ENCODE peak calls at places on chromosomes 5 and 9, in seven cellular contexts. E, L, D, C, R, N and Z are unnamed samples.
A peak's percentile ranks its signal among the peaks of the same experiment; 100 is the strongest.

GRCh38 chr5:112931473-112931872 is 9.4 kb upstream of the REEP5 start:
- DNase-seq in D (no peak), R (no peak), N (no peak), C (no peak), E (no peak), L (no peak), Z (no peak)

GRCh38 chr5:144467795-144468194 is 297.1 kb downstream of the KCTD16 start:
- DNase-seq in D (peak; percentile 70), L (peak; percentile 39), N (no peak), R (peak; percentile 28), E (no peak), C (no peak), Z (no peak)

GRCh38 chr5:56297851-56298250 is 64.7 kb upstream of the ANKRD55 start:
- DNase-seq in E (no peak), R (no peak), D (no peak), N (no peak), C (no peak), L (no peak), Z (no peak)

GRCh38 chr5:72624641-72625236 is 117.5 kb upstream of the ZNF366 start:
- DNase-seq in N (peak; percentile 67), D (peak; percentile 43), R (peak; percentile 23), C (no peak), E (peak; percentile 79), L (no peak), Z (peak; percentile 31)

GRCh38 chr9:91126761-91127420 is 234.8 kb downstream of the AUH start:
- DNase-seq in R (no peak), D (peak; percentile 61), N (no peak), L (no peak), C (no peak), E (peak; percentile 82), Z (no peak)

GRCh38 chr9:69981686-69982450 is 61.8 kb upstream of the MAMDC2 start:
- DNase-seq in D (peak; percentile 80), E (peak; percentile 75), C (no peak), N (no peak), L (no peak), R (peak; percentile 57), Z (no peak)

GRCh38 chr5:92944903-92945629 is 636.0 kb downstream of the NR2F1-AS1 start:
- DNase-seq in N (no peak), E (peak; percentile 55), L (peak; percentile 86), C (no peak), D (peak; percentile 85), R (peak; percentile 55), Z (peak; percentile 1)

GRCh38 chr9:85404911-85405580 is 336.7 kb downstream of the AGTPBP1 start:
- DNase-seq in E (no peak), N (no peak), R (no peak), L (no peak), C (no peak), D (no peak), Z (no peak)

GRCh38 chr5:170429014-170429413 is 39.8 kb upstream of the KCNMB1 start:
- DNase-seq in C (no peak), D (peak; percentile 25), N (no peak), L (peak; percentile 41), E (no peak), R (no peak), Z (no peak)

GRCh38 chr9:88378317-88378716 is 9.9 kb upstream of the SPIN1 start:
- DNase-seq in E (no peak), D (peak; percentile 22), R (no peak), L (peak; percentile 11), C (no peak), N (no peak), Z (no peak)

GRCh38 chr5:83026930-83027687 is 50.1 kb downstream of the TMEM167A start:
- DNase-seq in R (no peak), N (no peak), C (no peak), L (no peak), D (peak; percentile 25), E (no peak), Z (no peak)

GRCh38 chr9:34558911-34559615 is 30.5 kb downstream of the CNTFR start:
- DNase-seq in L (no peak), R (no peak), E (no peak), C (no peak), N (no peak), D (no peak), Z (no peak)
- H3K4me3 ChIP-seq in L (no peak overlapping the region), R (no peak overlapping the region), E (no peak overlapping the region), C (no peak overlapping the region), N (no peak overlapping the region), D (no peak overlapping the region), Z (no peak overlapping the region)

GRCh38 chr5:54162184-54162583 is 148.2 kb downstream of the ARL15 start:
- DNase-seq in L (no peak), E (no peak), D (no peak), N (no peak), R (no peak), C (no peak), Z (no peak)

GRCh38 chr5:54159837-54160215 is 150.5 kb downstream of the ARL15 start:
- DNase-seq in E (no peak), R (no peak), C (no peak), L (no peak), D (no peak), N (no peak), Z (no peak)

GRCh38 chr5:54160329-54160728 is 150.0 kb downstream of the ARL15 start:
- DNase-seq in E (no peak), N (no peak), D (no peak), C (no peak), L (no peak), R (no peak), Z (no peak)

DNA sequence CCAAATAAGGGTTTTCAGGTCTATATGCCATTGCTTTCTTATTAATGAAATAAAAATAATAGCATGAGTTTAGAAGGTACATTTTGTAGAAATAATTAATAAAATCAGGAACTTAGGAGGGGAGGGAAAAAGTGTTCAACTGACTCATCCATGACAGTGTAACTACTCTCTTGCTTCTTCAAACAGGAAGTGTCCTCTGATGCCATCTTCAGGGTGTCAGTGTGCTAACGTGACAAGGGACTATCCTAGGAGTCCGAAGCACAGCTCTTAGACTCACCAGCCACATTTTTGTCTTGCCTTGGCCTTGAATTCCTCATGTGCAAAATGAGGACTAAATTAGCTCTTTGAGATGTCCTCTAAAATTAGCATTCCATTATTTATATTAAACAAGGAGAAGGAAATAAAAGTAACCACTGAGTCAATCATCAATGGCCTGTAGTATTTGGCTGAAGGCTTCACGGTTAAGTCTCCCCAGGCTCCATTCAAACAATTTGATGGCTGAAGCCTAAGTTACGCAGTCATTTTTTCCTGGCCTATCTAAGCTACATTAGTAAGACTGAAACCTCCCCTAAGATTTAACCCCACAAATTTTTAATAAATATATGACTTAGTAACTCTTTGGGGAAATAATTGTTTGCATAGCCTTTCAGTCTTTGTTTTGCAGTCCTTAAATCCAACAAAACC is 151.1 kb downstream of the ARL15 start:
- DNase-seq in C (no peak), D (peak; percentile 51), R (peak; percentile 32), E (no peak), L (peak; percentile 74), N (no peak), Z (no peak)
- TF ChIP-seq CTCF in C (no peak), D (no peak), R (peak; percentile 16), E (no peak), L (no peak), N (no peak), Z (no peak)

DNA sequence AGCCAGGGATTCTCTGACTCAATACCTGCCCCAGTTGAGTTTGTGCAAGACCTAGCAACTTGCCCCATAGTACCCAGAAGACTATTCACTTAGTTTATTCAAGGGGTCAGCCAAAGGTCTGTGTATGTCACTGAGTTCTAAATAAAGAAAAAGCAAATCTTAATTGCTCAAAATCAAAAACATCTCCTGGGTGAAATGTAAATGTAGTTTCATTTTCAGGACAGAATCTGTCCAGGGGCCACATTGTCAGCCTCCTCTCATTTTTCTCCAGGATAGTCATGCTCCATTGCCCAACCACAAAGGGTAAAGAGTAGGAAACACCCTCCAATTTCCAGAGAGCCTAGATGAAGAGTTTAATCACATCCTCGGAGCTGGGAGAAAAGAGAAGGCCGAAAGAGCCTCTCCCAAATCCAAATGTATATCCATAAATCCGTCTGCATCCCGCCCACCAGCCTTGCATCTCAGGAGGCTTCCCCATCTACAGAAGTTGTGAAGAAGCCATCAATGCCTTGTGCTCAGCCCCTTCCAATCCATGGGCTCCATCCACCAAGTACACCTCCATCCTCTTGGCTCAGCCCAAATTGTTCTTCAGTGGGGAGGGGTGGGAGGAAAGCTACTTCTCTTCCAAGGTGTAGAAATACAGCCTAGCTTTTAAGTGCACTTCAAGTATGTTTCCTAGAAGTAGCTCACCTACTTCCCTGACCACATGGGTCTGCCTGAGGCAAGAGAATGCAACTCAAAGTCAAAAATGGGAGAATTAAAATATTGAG is 26.9 kb downstream of the ADAM19 start:
- DNase-seq in R (peak; percentile 77), L (peak; percentile 62), C (no peak), E (peak; percentile 62), D (peak; percentile 93), N (no peak), Z (no peak)
- H3K4me3 ChIP-seq in R (peak overlapping the region; percentile 15), L (no peak overlapping the region), C (no peak overlapping the region), E (peak overlapping the region; percentile 8), D (no peak overlapping the region), N (no peak overlapping the region), Z (no peak overlapping the region)

GRCh38 chr5:128673010-128673409 is 135.0 kb upstream of the FBN2 start:
- DNase-seq in R (no peak), N (no peak), D (no peak), E (no peak), L (no peak), C (no peak), Z (no peak)

GRCh38 chr5:128671861-128672414 is 133.9 kb upstream of the FBN2 start:
- DNase-seq in N (no peak), D (no peak), R (no peak), L (no peak), C (no peak), E (no peak), Z (no peak)

GRCh38 chr5:128673411-128673957 is 135.4 kb upstream of the FBN2 start:
- DNase-seq in N (no peak), E (no peak), R (no peak), L (no peak), D (no peak), C (no peak), Z (no peak)

GRCh38 chr5:128673970-128674369 is 135.9 kb upstream of the FBN2 start:
- DNase-seq in D (no peak), C (no peak), N (no peak), L (no peak), R (no peak), E (no peak), Z (no peak)

GRCh38 chr5:128674837-128675446 is 136.9 kb upstream of the FBN2 start:
- DNase-seq in D (peak; percentile 69), E (peak; percentile 47), R (peak; percentile 63), N (no peak), L (peak; percentile 52), C (no peak), Z (peak; percentile 48)
- TF ChIP-seq CTCF in D (peak; percentile 82), E (peak; percentile 84), R (peak; percentile 90), N (peak; percentile 31), L (peak; percentile 62), C (peak; percentile 61), Z (peak; percentile 80)

DNA sequence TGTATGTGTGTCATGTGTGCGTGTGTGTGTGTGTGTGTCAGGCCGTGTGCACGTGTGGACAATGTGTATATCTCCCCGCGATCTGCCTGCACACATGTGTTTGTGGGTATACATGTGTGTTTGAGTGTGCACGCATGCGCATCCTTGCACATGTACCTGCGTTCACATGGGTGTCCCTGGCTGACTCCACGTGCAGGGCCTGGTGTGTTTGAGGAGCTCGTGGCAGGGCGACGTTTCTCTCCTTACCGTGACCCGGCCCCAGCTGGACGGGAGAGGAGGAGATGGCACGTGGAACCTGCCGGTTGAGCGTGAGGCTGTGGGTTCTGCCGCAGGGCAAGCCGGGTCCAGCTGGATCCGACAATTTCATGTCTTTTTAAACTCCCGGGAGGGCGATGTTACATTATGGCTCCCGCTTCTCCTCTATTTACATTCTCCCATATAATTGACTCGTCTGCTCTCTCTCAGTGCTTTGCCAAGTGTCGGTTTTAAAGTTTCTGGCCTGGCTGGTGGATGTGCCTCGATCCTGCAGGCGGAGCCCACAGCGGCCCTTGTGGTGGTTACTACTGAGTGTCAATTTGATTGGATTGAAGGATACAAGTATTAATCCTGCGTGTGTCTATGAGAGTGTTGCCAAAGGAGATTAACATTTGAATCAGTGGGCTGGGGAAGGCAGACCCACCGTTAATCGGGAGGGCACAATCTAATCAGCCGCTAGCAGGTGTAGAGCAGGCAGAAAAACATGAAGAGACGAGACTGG is 5.9 kb downstream of the COL5A1 start:
- DNase-seq in C (peak; percentile 65), D (no peak), L (no peak), N (no peak), R (no peak), E (no peak), Z (no peak)
- H3K4me3 ChIP-seq in C (no peak overlapping the region), D (no peak overlapping the region), L (no peak overlapping the region), N (no peak overlapping the region), R (no peak overlapping the region), E (peak overlapping the region; percentile 34), Z (no peak overlapping the region)